ENCODE peak calls at places on chromosomes 2 and 18, in seven cellular contexts. V is A549, I is esophagus squamous epithelium, F is adrenal gland, Y is right lobe of liver, U is transverse colon, Z is K562. L is an unnamed sample.

GRCh38 chr18:8513249-8513648 is 96.0 kb upstream of the RAB12 start:
- DNase-seq in V (no peak), I (no peak), F (no peak), Y (no peak), U (no peak), Z (no peak), L (no peak)

GRCh38 chr2:185385157-185385556 is 353.4 kb upstream of the FSIP2 start:
- DNase-seq in V (no peak), I (no peak), F (no peak), Y (no peak), U (no peak), Z (no peak), L (no peak)

GRCh38 chr18:24991661-24992060 is 360.3 kb downstream of the ZNF521 start:
- DNase-seq in V (no peak), I (no peak), F (no peak), Y (no peak), U (no peak), Z (no peak), L (no peak)

GRCh38 chr2:27049422-27050280 is 1.8 kb upstream of the AGBL5 start:
- DNase-seq in V (peak; percentile 70), I (no peak), F (no peak), Y (peak; percentile 72), U (peak; percentile 64), Z (no peak), L (peak; percentile 91)

GRCh38 chr2:30860003-30860402 is 52.8 kb upstream of the CAPN13 start:
- DNase-seq in V (no peak), I (no peak), F (no peak), Y (no peak), U (no peak), Z (no peak), L (no peak)

GRCh38 chr2:96436416-96436815 is 68.7 kb downstream of the NEURL3 start:
- DNase-seq in V (no peak), I (no peak), F (no peak), Y (no peak), U (no peak), Z (no peak), L (no peak)

GRCh38 chr2:180130403-180130802 is 123.3 kb upstream of the CWC22 start:
- DNase-seq in V (no peak), I (no peak), F (no peak), Y (no peak), U (no peak), Z (no peak), L (no peak)

GRCh38 chr18:12027046-12027445 is 45.7 kb downstream of the IMPA2 start:
- DNase-seq in V (no peak), I (no peak), F (peak; percentile 74), Y (peak; percentile 91), U (no peak), Z (no peak), L (no peak)

GRCh38 chr2:165872101-165872791 is 78.2 kb upstream of the GALNT3 start:
- DNase-seq in V (no peak), I (no peak), F (no peak), Y (no peak), U (no peak), Z (no peak), L (no peak)

GRCh38 chr2:170822885-170823799 is 6.5 kb downstream of the GAD1 start:
- DNase-seq in V (no peak), I (no peak), F (peak; percentile 29), Y (no peak), U (no peak), Z (peak; percentile 73), L (peak; percentile 76)

GRCh38 chr18:63819780-63820179 is 44.6 kb downstream of the SERPINB7 start:
- DNase-seq in V (no peak), I (no peak), F (no peak), Y (no peak), U (no peak), Z (no peak), L (no peak)

GRCh38 chr18:58277457-58277739 is 233.4 kb downstream of the NEDD4L start:
- DNase-seq in V (no peak), I (no peak), F (no peak), Y (no peak), U (no peak), Z (no peak), L (no peak)

GRCh38 chr2:99865217-99865569 is 277.2 kb downstream of the AFF3 start:
- DNase-seq in V (no peak), I (no peak), F (no peak), Y (no peak), U (no peak), Z (no peak), L (no peak)

GRCh38 chr2:99865818-99866676 is 276.3 kb downstream of the AFF3 start:
- DNase-seq in V (no peak), I (no peak), F (no peak), Y (no peak), U (no peak), Z (no peak), L (no peak)

GRCh38 chr2:99863914-99864273 is 278.5 kb downstream of the AFF3 start:
- DNase-seq in V (no peak), I (no peak), F (no peak), Y (no peak), U (no peak), Z (no peak), L (no peak)

GRCh38 chr2:99863236-99863913 is 279.0 kb downstream of the AFF3 start:
- DNase-seq in V (no peak), I (no peak), F (no peak), Y (no peak), U (no peak), Z (no peak), L (no peak)

DNA sequence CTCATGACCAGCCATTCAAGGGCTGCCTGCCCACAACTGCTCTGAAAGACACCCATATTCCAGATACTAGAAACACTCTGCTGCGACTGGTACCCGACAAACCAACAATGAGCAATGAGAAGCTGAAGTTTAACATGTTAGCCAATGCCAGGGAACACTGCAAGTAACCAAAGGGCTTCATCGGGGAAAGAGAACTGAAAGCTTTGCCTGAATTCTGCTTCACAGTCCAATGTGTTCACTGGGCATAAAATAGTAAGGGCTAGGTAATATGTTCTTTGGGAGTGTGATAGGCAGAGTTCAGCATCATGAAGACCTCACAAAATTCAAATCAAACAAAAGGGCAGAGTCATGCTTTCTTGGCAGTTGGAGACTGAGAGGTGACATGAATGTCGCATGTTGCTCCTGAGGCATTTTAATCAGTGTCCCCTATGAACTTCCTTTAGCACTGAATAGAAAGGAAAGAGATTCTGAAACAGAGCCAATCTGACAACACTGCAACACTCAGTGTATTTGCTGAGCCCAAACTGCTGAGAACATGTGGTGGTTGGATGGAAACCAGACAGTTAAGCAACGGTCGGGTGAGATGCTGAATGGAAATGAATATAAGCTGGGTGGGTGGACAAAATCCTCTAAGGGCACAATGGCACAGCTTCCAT is 277.7 kb downstream of the AFF3 start:
- DNase-seq in V (no peak), I (no peak), F (no peak), Y (no peak), U (no peak), Z (no peak), L (no peak)
- H3K4me1 ChIP-seq in V (no peaks in the 10 kb centered on the region), I (no peaks in the 10 kb centered on the region), F (peaks cover 16% of the 10 kb centered on the region), Y (no peaks in the 10 kb centered on the region), U (peaks cover 10% of the 10 kb centered on the region), Z (no peaks in the 10 kb centered on the region), L (peaks cover 9% of the 10 kb centered on the region)

DNA sequence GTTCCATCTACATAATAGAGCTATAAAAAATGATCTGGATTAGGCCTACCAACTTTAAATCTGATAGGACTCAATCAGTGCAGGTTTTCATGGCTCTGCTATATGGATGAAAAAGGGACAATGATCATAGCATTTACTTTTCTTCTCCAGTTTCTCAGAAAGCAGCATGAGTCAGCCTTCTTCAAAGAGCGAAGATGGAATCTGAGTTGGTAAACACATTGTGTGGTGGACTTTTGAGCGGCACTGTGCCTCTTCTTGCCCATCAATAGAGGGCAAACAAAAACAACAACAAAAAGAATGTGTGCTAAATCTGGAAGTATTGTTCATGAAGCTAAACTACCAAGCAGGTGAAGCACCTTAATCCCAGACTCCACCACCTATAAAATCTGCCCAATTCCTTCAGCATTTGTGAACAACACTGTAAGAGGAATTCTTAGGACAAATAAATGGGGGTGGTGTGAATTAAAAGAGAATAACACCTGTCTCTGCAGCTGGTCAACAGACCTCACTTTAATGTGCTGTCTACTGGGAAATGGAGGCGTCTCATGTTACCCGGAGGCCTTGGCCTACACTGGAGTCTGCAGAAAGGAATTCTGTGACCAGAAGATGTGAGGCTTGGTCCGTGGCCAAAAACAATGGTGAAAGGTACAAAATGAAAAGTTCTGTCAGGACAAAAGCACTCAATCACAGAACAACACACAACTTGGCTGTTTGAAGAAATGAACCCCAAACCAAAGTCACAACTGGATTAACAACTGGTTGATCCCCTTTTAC is 609.0 kb downstream of the IRS1 start:
- DNase-seq in V (no peak), I (no peak), F (no peak), Y (no peak), U (no peak), Z (no peak), L (no peak)
- TF ChIP-seq POLR2A in V (no peak), I (no peak), F (no peak), Y (no peak), U (no peak), Z (no peak), L (no peak)

GRCh38 chr2:60514886-60515407 is 38.5 kb downstream of the BCL11A start:
- DNase-seq in V (no peak), I (no peak), F (no peak), Y (no peak), U (no peak), Z (no peak), L (no peak)

GRCh38 chr2:60516383-60516811 is 37.1 kb downstream of the BCL11A start:
- DNase-seq in V (no peak), I (no peak), F (peak; percentile 33), Y (no peak), U (no peak), Z (no peak), L (no peak)

GRCh38 chr2:60517441-60517840 is 36.0 kb downstream of the BCL11A start:
- DNase-seq in V (no peak), I (no peak), F (no peak), Y (no peak), U (no peak), Z (no peak), L (no peak)

GRCh38 chr2:60516826-60517225 is 36.6 kb downstream of the BCL11A start:
- DNase-seq in V (no peak), I (no peak), F (no peak), Y (no peak), U (no peak), Z (no peak), L (no peak)

GRCh38 chr2:60515751-60516226 is 37.7 kb downstream of the BCL11A start:
- DNase-seq in V (no peak), I (no peak), F (no peak), Y (no peak), U (no peak), Z (no peak), L (no peak)
- H3K4me1 ChIP-seq in V (no peaks in the 10 kb centered on the region), I (peaks cover 29% of the 10 kb centered on the region), F (no peaks in the 10 kb centered on the region), Y (no peaks in the 10 kb centered on the region), U (peaks cover 68% of the 10 kb centered on the region), Z (no peaks in the 10 kb centered on the region), L (peaks cover 28% of the 10 kb centered on the region)

GRCh38 chr18:26548144-26549102 is at the start of gene KCTD1:
- DNase-seq in V (peak; percentile 74), I (peak; percentile 38), F (peak; percentile 86), Y (peak; percentile 89), U (peak; percentile 85), Z (no peak), L (peak; percentile 87)

GRCh38 chr18:26551217-26551708 is 2.9 kb upstream of the KCTD1 start:
- DNase-seq in V (no peak), I (no peak), F (no peak), Y (no peak), U (no peak), Z (no peak), L (no peak)

GRCh38 chr18:26549103-26549485 is 741 bp upstream of the KCTD1 start:
- DNase-seq in V (no peak), I (no peak), F (peak; percentile 43), Y (peak; percentile 52), U (peak; percentile 38), Z (no peak), L (peak; percentile 80)

GRCh38 chr18:26547302-26548143 is 830 bp downstream of the KCTD1 start:
- DNase-seq in V (peak; percentile 44), I (peak; percentile 3), F (peak; percentile 63), Y (peak; percentile 72), U (peak; percentile 60), Z (no peak), L (peak; percentile 87)

GRCh38 chr18:26549486-26550435 is 1.4 kb upstream of the KCTD1 start:
- DNase-seq in V (peak; percentile 33), I (no peak), F (peak; percentile 80), Y (peak; percentile 64), U (peak; percentile 61), Z (no peak), L (peak; percentile 73)
- TF ChIP-seq POLR2A in V (peak; percentile 26), I (no peak), F (peak; percentile 76), Y (peak; percentile 33), U (peak; percentile 45), Z (no peak), L (no peak)